ENCODE peak calls at places on chromosome 14, in five cellular contexts. V is HepG2, T is gastrocnemius medialis, G is tibial nerve, C is breast epithelium. Q is an unnamed sample. For H3K27me3, the result is how much of the 10 kb centered on the place peaks cover.

GRCh38 chr14:93884950-93885349 is 42.2 kb upstream of the FAM181A start:
- DNase-seq in V (no peak), T (no peak), G (no peak), C (no peak), Q (no peak)

GRCh38 chr14:36690301-36691020 is 28.8 kb downstream of the PAX9 start:
- DNase-seq in V (no peak), T (no peak), G (no peak), C (no peak), Q (no peak)

GRCh38 chr14:68569546-68569908 is 223.3 kb downstream of the ZFP36L1 start:
- DNase-seq in V (no peak), T (no peak), G (no peak), C (no peak), Q (no peak)

GRCh38 chr14:74501135-74501614 is 7.6 kb downstream of the ISCA2 start:
- DNase-seq in V (peak), T (peak), G (peak), C (peak), Q (peak)

GRCh38 chr14:54048311-54048710 is 91.7 kb upstream of the BMP4 start:
- DNase-seq in V (peak), T (no peak), G (no peak), C (no peak), Q (no peak)

GRCh38 chr14:39219075-39219499 is 14.6 kb upstream of the MIA2 start:
- DNase-seq in V (peak), T (no peak), G (no peak), C (no peak), Q (no peak)

GRCh38 chr14:71318097-71318459 is 410.8 kb downstream of the PCNX1 start:
- DNase-seq in V (no peak), T (no peak), G (no peak), C (no peak), Q (no peak)

GRCh38 chr14:66495214-66496098 is 9.3 kb downstream of the CCDC196 start:
- DNase-seq in V (peak), T (peak), G (no peak), C (no peak), Q (peak)

GRCh38 chr14:97377550-97377949 is 580.4 kb downstream of the VRK1 start:
- DNase-seq in V (no peak), T (no peak), G (no peak), C (no peak), Q (no peak)

GRCh38 chr14:61531741-61532505 is 163.4 kb upstream of the HIF1A start:
- DNase-seq in V (no peak), T (no peak), G (no peak), C (no peak), Q (no peak)

GRCh38 chr14:63671987-63672386 is 30.3 kb upstream of the WDR89 start:
- DNase-seq in V (no peak), T (no peak), G (no peak), C (no peak), Q (no peak)

GRCh38 chr14:78863143-78863542 is 693.0 kb downstream of the NRXN3 start:
- DNase-seq in V (peak), T (no peak), G (no peak), C (no peak), Q (no peak)

GRCh38 chr14:75886661-75887348 is 95.0 kb downstream of the TGFB3 start:
- DNase-seq in V (no peak), T (no peak), G (no peak), C (no peak), Q (no peak)

GRCh38 chr14:41605550-41606248 is 977 bp upstream of the LRFN5 start:
- DNase-seq in V (no peak), T (no peak), G (no peak), C (no peak), Q (peak)

GRCh38 chr14:96309128-96309906 is 53.3 kb downstream of the BDKRB1 start:
- DNase-seq in V (peak), T (no peak), G (no peak), C (no peak), Q (no peak)
- H3K4me3 ChIP-seq in V (no peak), T (no peak), G (no peak), C (no peak), Q (no peak)

GRCh38 chr14:21203470-21204166 is 47.8 kb upstream of the OR5AU1 start:
- DNase-seq in V (peak), T (no peak), G (no peak), C (no peak), Q (no peak)

GRCh38 chr14:21200752-21201461 is 45.0 kb upstream of the OR5AU1 start:
- DNase-seq in V (no peak), T (no peak), G (no peak), C (no peak), Q (no peak)

GRCh38 chr14:21202463-21203358 is 46.8 kb upstream of the OR5AU1 start:
- DNase-seq in V (no peak), T (no peak), G (no peak), C (no peak), Q (no peak)

GRCh38 chr14:21199611-21200570 is 44.0 kb upstream of the OR5AU1 start:
- DNase-seq in V (no peak), T (no peak), G (no peak), C (no peak), Q (no peak)

DNA sequence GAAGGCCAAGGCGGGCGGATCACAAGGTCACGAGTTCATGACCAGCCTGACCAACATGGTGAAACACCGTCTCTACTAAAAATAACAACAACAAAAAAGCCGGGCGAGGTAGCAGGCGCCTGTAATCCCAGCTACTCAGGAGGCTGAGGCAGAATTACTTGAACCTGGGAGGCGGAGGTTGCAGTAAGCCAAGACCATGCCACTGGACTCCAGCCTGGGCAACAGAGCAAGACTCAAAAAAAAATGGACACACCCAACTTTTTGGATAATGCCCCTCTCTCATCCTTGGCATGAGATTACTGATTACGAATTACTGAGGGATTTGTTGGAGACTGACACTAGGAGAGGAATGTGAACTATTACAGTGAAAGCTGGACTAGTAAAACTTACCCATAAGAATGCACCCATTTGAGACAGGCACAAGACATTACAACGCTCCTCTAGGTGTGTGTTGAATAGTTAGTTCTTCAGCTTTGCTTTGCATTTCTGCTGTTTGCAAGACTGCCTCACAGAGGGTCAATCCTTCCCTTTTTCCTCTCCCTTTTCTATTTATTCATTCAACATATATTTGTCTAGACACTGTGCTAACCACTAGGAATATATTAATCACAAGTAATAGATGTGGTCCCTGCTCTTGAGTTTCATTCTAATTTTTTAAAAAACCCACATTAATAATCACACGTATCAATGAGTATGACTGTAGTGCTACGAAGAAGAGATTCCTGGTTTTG is 46.0 kb upstream of the OR5AU1 start:
- DNase-seq in V (no peak), T (no peak), G (no peak), C (no peak), Q (no peak)
- TF ChIP-seq POLR2A in V (peak), T (no peak), G (no peak), C (no peak), Q (no peak)

GRCh38 chr14:21536395-21537087 is 10.4 kb upstream of the SALL2 start:
- DNase-seq in V (no peak), T (no peak), G (no peak), C (no peak), Q (no peak)

GRCh38 chr14:21541413-21542074 is 15.4 kb upstream of the SALL2 start:
- DNase-seq in V (no peak), T (no peak), G (no peak), C (no peak), Q (no peak)

GRCh38 chr14:21535545-21536394 is 9.6 kb upstream of the SALL2 start:
- DNase-seq in V (no peak), T (no peak), G (no peak), C (no peak), Q (no peak)

GRCh38 chr14:21537088-21537424 is 10.9 kb upstream of the SALL2 start:
- DNase-seq in V (no peak), T (no peak), G (no peak), C (no peak), Q (no peak)

DNA sequence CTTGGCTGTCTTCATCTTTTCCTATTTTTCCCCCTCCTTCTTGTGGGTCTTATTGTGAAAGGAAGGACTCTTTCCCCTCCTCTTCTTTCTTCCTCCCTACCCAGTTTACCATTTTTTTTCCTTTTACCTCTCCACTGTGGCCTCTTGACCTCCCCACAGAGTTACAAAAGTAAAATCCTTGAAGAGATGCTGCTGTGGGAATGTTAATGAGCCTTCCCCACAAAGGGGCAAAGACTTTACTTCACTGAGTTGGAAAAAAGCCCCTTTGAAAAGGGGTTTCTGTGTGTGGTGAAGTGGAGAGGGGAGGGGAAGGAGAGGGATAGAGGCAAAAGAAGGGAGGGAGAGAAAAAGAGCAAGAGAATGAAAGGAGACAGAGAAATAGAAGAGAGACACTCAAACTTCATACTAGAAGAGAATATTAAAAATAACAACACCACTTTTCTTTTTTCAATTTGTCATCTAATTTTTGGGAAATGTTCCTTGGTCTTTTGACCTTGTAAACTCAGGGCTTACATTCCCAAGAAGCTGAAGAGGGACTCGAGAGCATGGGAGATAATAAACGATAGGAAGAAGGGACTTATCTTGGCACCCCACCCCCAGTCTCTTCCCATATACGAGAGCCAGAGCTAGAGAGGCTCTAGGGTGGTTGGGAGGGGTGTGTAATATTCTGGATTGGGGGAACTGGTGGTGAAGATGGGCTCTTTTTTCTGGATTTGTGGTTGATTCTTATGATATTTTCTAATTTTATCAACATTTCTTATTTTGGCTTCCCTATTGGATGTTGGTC is 13.2 kb upstream of the SALL2 start:
- DNase-seq in V (no peak), T (no peak), G (no peak), C (no peak), Q (no peak)
- H3K27me3 ChIP-seq in V (under half), T (under half), G (under half), C (under half), Q (under half)

GRCh38 chr14:102481791-102482238 is 27.8 kb downstream of the ANKRD9 start:
- DNase-seq in V (peak), T (no peak), G (no peak), C (no peak), Q (no peak)

GRCh38 chr14:102481371-102481770 is 28.2 kb downstream of the ANKRD9 start:
- DNase-seq in V (no peak), T (no peak), G (no peak), C (no peak), Q (no peak)

GRCh38 chr14:102484316-102484715 is 25.3 kb downstream of the ANKRD9 start:
- DNase-seq in V (no peak), T (no peak), G (no peak), C (no peak), Q (no peak)

GRCh38 chr14:102479107-102479506 is 30.5 kb downstream of the ANKRD9 start:
- DNase-seq in V (no peak), T (no peak), G (no peak), C (no peak), Q (no peak)

DNA sequence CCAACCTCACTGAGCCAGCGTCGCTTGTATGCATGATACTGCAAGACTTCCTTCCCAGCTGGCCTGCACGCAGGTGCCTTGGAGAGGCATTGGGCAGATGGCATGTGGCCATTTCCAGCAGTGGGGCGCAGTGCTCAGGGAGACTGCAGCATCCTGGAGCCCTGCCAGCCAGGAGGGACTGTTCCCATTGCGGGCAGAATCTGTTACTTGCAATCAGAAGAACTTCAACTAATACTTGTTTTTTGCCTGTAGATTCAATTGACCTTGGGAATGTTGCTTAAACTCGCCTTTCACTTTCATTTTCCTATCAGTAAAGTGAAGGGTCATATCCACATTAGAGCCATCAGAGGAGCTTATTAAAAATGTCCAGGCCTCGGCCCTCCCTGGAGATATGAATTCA is 29.8 kb downstream of the ANKRD9 start:
- DNase-seq in V (no peak), T (peak), G (no peak), C (no peak), Q (no peak)
- H3K4me3 ChIP-seq in V (no peak), T (peak), G (no peak), C (no peak), Q (no peak)

GRCh38 chr14:89367449-89368120 is 49.4 kb downstream of the FOXN3 start:
- DNase-seq in V (no peak), T (no peak), G (no peak), C (no peak), Q (no peak)

GRCh38 chr14:89364316-89364715 is 52.7 kb downstream of the FOXN3 start:
- DNase-seq in V (no peak), T (no peak), G (no peak), C (no peak), Q (no peak)

GRCh38 chr14:89366580-89367448 is 50.2 kb downstream of the FOXN3 start:
- DNase-seq in V (no peak), T (peak), G (no peak), C (no peak), Q (no peak)

GRCh38 chr14:89368490-89369477 is 48.2 kb downstream of the FOXN3 start:
- DNase-seq in V (peak), T (no peak), G (no peak), C (no peak), Q (no peak)

DNA sequence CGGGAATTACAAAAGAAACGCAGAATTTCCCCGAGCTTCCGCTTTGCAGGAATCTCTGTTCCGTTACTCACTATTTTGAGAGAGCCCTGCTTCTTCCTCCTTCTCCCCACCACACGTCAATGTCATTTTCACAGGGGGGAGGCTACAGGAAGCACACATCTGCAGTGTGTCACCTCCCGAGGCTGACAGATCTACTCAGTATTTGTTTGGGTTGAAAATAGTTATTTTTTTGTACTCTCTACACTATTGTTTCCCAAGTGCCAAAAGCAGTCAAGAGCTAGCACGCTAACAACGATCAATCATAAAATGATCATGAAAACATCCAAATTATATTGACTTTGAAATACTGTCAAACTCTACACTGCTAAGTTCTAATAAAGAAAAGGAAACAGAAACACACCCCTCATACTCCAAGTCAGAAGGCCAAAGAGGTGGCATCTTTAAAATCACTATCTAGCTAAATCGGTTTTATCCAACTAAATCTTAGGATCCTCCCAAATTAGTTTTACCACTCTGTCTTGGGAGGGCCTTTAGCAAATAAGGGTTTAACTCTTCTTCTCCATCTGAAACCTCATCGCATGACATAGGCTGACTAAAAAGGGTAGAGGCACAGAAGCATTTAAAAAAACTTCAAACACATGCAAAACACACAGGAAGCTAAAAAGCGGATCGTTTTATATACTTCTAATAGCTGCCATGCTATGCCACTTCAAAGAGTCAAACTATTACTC is 51.8 kb downstream of the FOXN3 start:
- DNase-seq in V (no peak), T (no peak), G (no peak), C (no peak), Q (peak)
- TF ChIP-seq POLR2A in V (no peak), T (no peak), G (no peak), C (no peak), Q (no peak)

DNA sequence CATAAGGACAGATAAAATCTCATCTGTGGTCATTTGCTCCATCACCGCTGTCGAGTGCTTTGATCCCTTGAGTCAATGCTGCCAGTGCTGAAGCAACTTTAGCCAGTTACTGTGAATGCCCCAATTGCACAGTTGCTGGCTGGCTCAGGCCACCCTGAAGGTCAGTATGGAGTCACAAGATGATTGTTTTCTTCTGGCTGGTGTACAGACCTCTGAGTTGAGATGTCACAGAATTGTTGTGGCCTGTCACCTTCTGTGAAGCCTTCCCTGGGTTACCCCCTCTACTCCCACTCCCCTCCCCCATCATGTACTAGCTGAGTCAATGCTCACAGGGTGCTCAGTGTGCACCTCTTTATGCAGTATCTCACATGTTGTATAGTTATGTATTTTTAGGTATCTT is 92.9 kb downstream of the PELI2 start:
- DNase-seq in V (no peak), T (no peak), G (no peak), C (no peak), Q (no peak)
- H3K27me3 ChIP-seq in V (under half), T (under half), G (under half), C (under half), Q (under half)